ENCODE peak calls at places on chromosomes 5 and 9, in five cellular contexts. X is stimulated activated CD4-positive, alpha-beta T cell treated with anti-CD3 and anti-CD28 coated beads, Interleukin-15, amount 100 ng/mL, for 1 hour; Y is upper lobe of right lung; N is ELR; L is left cardiac atrium. U is an unnamed sample.

GRCh38 chr5:180366303-180366702 is 13.2 kb upstream of the GFPT2 start:
- DNase-seq in N (no peak), L (no peak), Y (no peak), X (no peak), U (no peak)

GRCh38 chr9:113580041-113580953 is 116.8 kb downstream of the RGS3 start:
- DNase-seq in X (peak; percentile 27), Y (peak; percentile 97), L (peak; percentile 81), N (peak; percentile 37), U (peak; percentile 22)

GRCh38 chr9:137127301-137128157 is 11.4 kb upstream of the GRIN1 start:
- DNase-seq in X (no peak), Y (peak; percentile 75), L (no peak), N (no peak), U (no peak)

GRCh38 chr5:178313316-178313715 is 80.7 kb upstream of the PHYKPL start:
- DNase-seq in X (no peak), Y (peak; percentile 41), L (no peak), N (no peak), U (no peak)

GRCh38 chr9:23582836-23583235 is 243.2 kb downstream of the ELAVL2 start:
- DNase-seq in N (no peak), X (no peak), L (no peak), Y (no peak), U (no peak)

GRCh38 chr9:132978451-132979087 is at the start of gene GFI1B:
- DNase-seq in Y (no peak), L (no peak), X (no peak), N (no peak), U (no peak)

GRCh38 chr5:158785397-158785796 is 314.3 kb downstream of the EBF1 start:
- DNase-seq in X (no peak), Y (no peak), L (no peak), N (no peak), U (no peak)

GRCh38 chr5:134371834-134372340 is 518 bp downstream of the UBE2B start:
- DNase-seq in N (peak; percentile 72), Y (peak; percentile 77), L (peak; percentile 73), X (peak; percentile 20), U (no peak)

GRCh38 chr5:129963359-129963758 is 59.1 kb downstream of the CHSY3 start:
- DNase-seq in N (peak; percentile 4), Y (no peak), X (no peak), L (no peak), U (peak; percentile 31)

GRCh38 chr9:81737871-81738507 is 48.6 kb upstream of the TLE1 start:
- DNase-seq in L (peak; percentile 34), Y (no peak), X (no peak), N (peak; percentile 88), U (peak; percentile 49)

GRCh38 chr5:135436856-135437795 is 10.0 kb downstream of the DCANP1 start:
- DNase-seq in X (no peak), Y (no peak), N (peak; percentile 75), L (no peak), U (no peak)

GRCh38 chr9:133199648-133200321 is 9.3 kb downstream of the OBP2B start:
- DNase-seq in Y (peak; percentile 72), L (peak; percentile 51), N (no peak), X (no peak), U (no peak)

GRCh38 chr9:116490321-116490720 is 196.8 kb upstream of the TRIM32 start:
- DNase-seq in L (no peak), N (peak; percentile 31), X (no peak), Y (no peak), U (no peak)

GRCh38 chr9:112761912-112762651 is 11.5 kb downstream of the SNX30 start:
- DNase-seq in N (peak; percentile 87), L (no peak), Y (no peak), X (no peak), U (no peak)

GRCh38 chr9:37899041-37899440 is 4.9 kb downstream of the SLC25A51 start:
- DNase-seq in L (no peak), X (no peak), Y (no peak), N (peak; percentile 43), U (no peak)

U was measured in NCI-H226.